ENCODE peak calls at places on chromosomes 6 and 20, in ten cellular contexts. Y is neural progenitor cell, K is aorta, D is MM.1S, I is A549, R is adrenal gland, E is fibroblast of lung, H is lower lobe of right lung, B is spleen, G is neuronal stem cell. T is an unnamed sample.

GRCh38 chr20:38217791-38218565 is 42.6 kb downstream of the KIAA1755 start:
- DNase-seq in R (no peak), H (no peak), I (peak; percentile 77), Y (peak; percentile 27), B (peak; percentile 20), K (peak; percentile 80), D (no peak), G (no peak), E (peak; percentile 97), T (no peak)

GRCh38 chr6:21922086-21922485 is 328.5 kb downstream of the SOX4 start:
- DNase-seq in D (no peak), B (no peak), R (no peak), I (peak; percentile 50), Y (peak; percentile 53), G (peak; percentile 39), K (no peak), H (no peak), E (peak; percentile 86), T (no peak)

GRCh38 chr6:122389704-122390103 is 9.7 kb upstream of the HSF2 start:
- DNase-seq in I (no peak), D (no peak), G (no peak), K (no peak), R (no peak), H (no peak), B (no peak), E (no peak), Y (no peak), T (no peak)

GRCh38 chr6:37149750-37150149 is 20.2 kb upstream of the PIM1 start:
- DNase-seq in K (no peak), H (no peak), Y (no peak), B (no peak), G (no peak), E (no peak), D (no peak), I (no peak), R (peak; percentile 8), T (no peak)

GRCh38 chr6:52736145-52736544 is 27.1 kb downstream of the GSTA2 start:
- DNase-seq in G (no peak), Y (peak; percentile 27), I (no peak), E (no peak), B (no peak), H (no peak), D (no peak), R (no peak), K (no peak), T (no peak)

GRCh38 chr20:35884541-35884865 is 69.8 kb downstream of the SCAND1 start:
- DNase-seq in G (no peak), K (no peak), D (no peak), I (no peak), H (no peak), E (no peak), Y (no peak), R (no peak), B (no peak), T (no peak)

GRCh38 chr6:15441215-15441868 is 195.5 kb downstream of the JARID2 start:
- DNase-seq in Y (peak; percentile 69), D (peak; percentile 52), I (peak; percentile 40), R (peak; percentile 34), H (no peak), E (peak; percentile 55), B (no peak), G (peak; percentile 31), K (no peak), T (peak; percentile 63)

GRCh38 chr6:5036309-5036708 is 32.5 kb upstream of the RPP40 start:
- DNase-seq in E (peak; percentile 59), K (no peak), B (no peak), H (no peak), D (peak; percentile 84), I (peak; percentile 67), Y (peak; percentile 91), G (peak; percentile 53), R (no peak), T (no peak)

GRCh38 chr6:35381132-35381531 is 38.8 kb downstream of the PPARD start:
- DNase-seq in E (peak; percentile 75), G (no peak), R (no peak), H (no peak), K (peak; percentile 17), I (no peak), B (no peak), Y (no peak), D (no peak), T (no peak)

GRCh38 chr20:51659491-51660050 is 108.6 kb downstream of the ATP9A start:
- DNase-seq in E (no peak), G (no peak), Y (no peak), I (no peak), R (no peak), H (no peak), D (no peak), B (peak; percentile 1), K (no peak), T (no peak)

GRCh38 chr20:11553603-11554002 is 364.1 kb upstream of the BTBD3 start:
- DNase-seq in B (no peak), I (peak; percentile 29), H (no peak), Y (no peak), G (no peak), K (no peak), E (no peak), D (no peak), R (no peak), T (no peak)

GRCh38 chr6:99746261-99746895 is 139.7 kb downstream of the PRDM13 start:
- DNase-seq in K (no peak), E (peak; percentile 65), G (peak; percentile 66), R (peak; percentile 53), B (no peak), Y (peak; percentile 72), D (peak; percentile 76), H (no peak), I (peak; percentile 72), T (peak; percentile 69)

GRCh38 chr6:138572200-138572875 is 73.0 kb upstream of the NHSL1 start:
- DNase-seq in D (no peak), B (no peak), G (peak; percentile 76), I (no peak), E (peak; percentile 92), K (peak; percentile 62), H (peak; percentile 80), R (peak; percentile 58), Y (peak; percentile 91), T (no peak)

GRCh38 chr20:19991826-19992225 is 25.3 kb upstream of the NAA20 start:
- DNase-seq in D (no peak), K (no peak), E (peak; percentile 35), H (no peak), Y (no peak), I (no peak), R (no peak), B (no peak), G (no peak), T (no peak)
- H3K27ac ChIP-seq in D (no peak overlapping the region), K (peak overlapping the region; percentile 48), E (peak overlapping the region; percentile 93), H (no peak overlapping the region), Y (no peak overlapping the region), I (peak overlapping the region; percentile 93), R (no peak overlapping the region), B (peak overlapping the region; percentile 3), G (no peak overlapping the region), T (no peak overlapping the region)

GRCh38 chr20:58407966-58408557 is 19.0 kb downstream of the VAPB start:
- DNase-seq in H (no peak), R (no peak), D (peak; percentile 44), E (no peak), B (no peak), G (no peak), Y (no peak), I (no peak), K (no peak), T (no peak)
- H3K27ac ChIP-seq in H (no peak overlapping the region), R (peak overlapping the region; percentile 70), D (no peak overlapping the region), E (no peak overlapping the region), B (peak overlapping the region; percentile 78), G (no peak overlapping the region), Y (no peak overlapping the region), I (peak overlapping the region; percentile 63), K (no peak overlapping the region), T (no peak overlapping the region)

DNA sequence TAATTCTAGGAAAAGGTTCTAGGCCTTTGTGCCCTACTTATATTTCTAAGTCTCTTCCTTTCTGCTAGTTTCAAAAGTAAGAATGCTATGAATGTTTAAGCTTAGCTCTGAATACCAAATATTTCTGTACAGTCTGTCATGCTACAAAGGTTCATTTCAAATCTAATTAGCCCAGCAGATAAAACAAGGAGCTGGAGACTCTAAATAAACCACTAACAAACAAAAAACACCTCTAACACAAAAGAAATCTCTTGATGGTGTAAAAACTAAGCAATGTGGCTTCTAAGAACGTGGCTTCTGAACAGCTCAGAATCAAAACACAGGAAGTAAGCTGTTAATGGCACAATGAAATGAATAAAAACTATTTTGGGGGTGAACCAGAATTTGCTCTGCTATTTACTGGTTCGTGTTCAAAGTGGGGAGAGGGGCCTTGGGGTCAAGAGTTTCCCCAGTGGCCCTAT is 198.3 kb downstream of the BCAS1 start:
- DNase-seq in E (peak; percentile 32), B (no peak), I (no peak), R (no peak), K (no peak), Y (no peak), G (no peak), D (peak; percentile 39), H (no peak), T (peak; percentile 23)
- H3K27ac ChIP-seq in E (peak overlapping the region; percentile 23), B (peak overlapping the region; percentile 81), I (peak overlapping the region; percentile 82), R (no peak overlapping the region), K (no peak overlapping the region), Y (peak overlapping the region; percentile 26), G (no peak overlapping the region), D (peak overlapping the region; percentile 83), H (peak overlapping the region; percentile 0), T (peak overlapping the region; percentile 87)

GRCh38 chr6:30154709-30155521 is 6.1 kb downstream of the TRIM10 start:
- DNase-seq in R (no peak), B (no peak), K (no peak), I (peak; percentile 52), Y (no peak), E (peak; percentile 77), D (peak; percentile 40), G (no peak), H (no peak), T (no peak)

GRCh38 chr6:30152019-30152673 is 8.9 kb downstream of the TRIM10 start:
- DNase-seq in B (no peak), G (no peak), K (no peak), Y (no peak), H (no peak), E (no peak), R (no peak), I (no peak), D (no peak), T (no peak)

GRCh38 chr6:30151580-30151979 is 9.4 kb downstream of the TRIM10 start:
- DNase-seq in K (no peak), D (no peak), B (no peak), R (no peak), G (no peak), Y (no peak), E (no peak), I (no peak), H (no peak), T (no peak)

GRCh38 chr6:30154061-30154460 is 7.0 kb downstream of the TRIM10 start:
- DNase-seq in Y (no peak), R (no peak), I (no peak), G (no peak), B (no peak), K (no peak), H (no peak), E (no peak), D (no peak), T (no peak)

DNA sequence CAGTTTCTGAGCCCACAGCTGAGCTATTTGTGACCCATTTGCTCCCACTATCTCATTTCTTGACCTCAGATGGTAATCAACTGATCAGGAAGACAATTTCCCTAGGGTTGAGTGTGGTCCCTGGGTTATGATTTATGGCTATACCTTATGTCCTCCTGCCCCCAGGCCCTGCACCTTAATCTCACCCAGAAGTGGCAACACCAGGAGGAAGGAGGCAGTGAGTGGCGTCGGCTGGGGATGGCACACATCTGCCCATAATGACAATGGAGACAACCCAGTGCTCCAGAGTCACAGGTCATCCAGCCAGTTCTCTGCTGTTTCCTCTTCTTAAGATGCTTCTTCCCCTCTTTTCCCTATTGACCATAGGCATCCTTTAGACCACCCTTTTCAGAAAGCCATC is 8.1 kb downstream of the TRIM10 start:
- DNase-seq in R (no peak), I (no peak), E (no peak), D (no peak), B (no peak), K (no peak), Y (no peak), G (no peak), H (no peak), T (no peak)
- H3K27ac ChIP-seq in R (no peak overlapping the region), I (no peak overlapping the region), E (no peak overlapping the region), D (no peak overlapping the region), B (no peak overlapping the region), K (no peak overlapping the region), Y (no peak overlapping the region), G (no peak overlapping the region), H (no peak overlapping the region), T (no peak overlapping the region)

T was measured in DND-41.